ENCODE peak calls at places on chromosome 13, in ten cellular contexts. S, O, F, X, R, D, A, V, L and B are unnamed samples.

GRCh38 chr13:105908581-105908980 is 626.9 kb downstream of the EFNB2 start:
- DNase-seq in R (no peak), V (no peak), A (no peak), F (no peak), L (no peak), X (no peak), O (no peak), S (no peak), D (no peak), B (no peak)

GRCh38 chr13:97616385-97616784 is 182.4 kb downstream of the RAP2A start:
- DNase-seq in V (no peak), A (no peak), S (no peak), F (no peak), O (no peak), L (no peak), R (no peak), X (no peak), D (no peak), B (no peak)

GRCh38 chr13:86020350-86021002 is 221.3 kb upstream of the SLITRK6 start:
- DNase-seq in A (no peak), O (peak), F (no peak), S (no peak), D (peak), L (no peak), V (no peak), R (no peak), X (no peak), B (no peak)

GRCh38 chr13:36395280-36395679 is 37.0 kb upstream of the CCNA1 start:
- DNase-seq in F (no peak), V (no peak), L (no peak), D (no peak), S (no peak), A (no peak), O (peak), X (no peak), R (no peak), B (no peak)

GRCh38 chr13:82963466-82963865 is 918.8 kb downstream of the SLITRK1 start:
- DNase-seq in O (peak), F (no peak), V (no peak), R (no peak), S (no peak), D (no peak), X (no peak), L (no peak), A (no peak), B (no peak)

GRCh38 chr13:34942732-34943674 is 933 bp downstream of the NBEA start:
- DNase-seq in O (no peak), A (no peak), D (peak), F (no peak), X (no peak), R (peak), S (peak), L (no peak), V (no peak), B (peak)

GRCh38 chr13:108087813-108088212 is 127.5 kb downstream of the LIG4 start:
- DNase-seq in V (no peak), S (no peak), O (no peak), X (no peak), A (no peak), D (no peak), R (no peak), F (no peak), L (no peak), B (no peak)

GRCh38 chr13:71609271-71609670 is 257.7 kb downstream of the DACH1 start:
- DNase-seq in V (no peak), D (no peak), A (no peak), R (no peak), X (no peak), S (no peak), F (no peak), O (peak), L (no peak), B (no peak)

GRCh38 chr13:66886248-66886647 is 343.9 kb downstream of the PCDH9 start:
- DNase-seq in S (no peak), F (no peak), X (no peak), V (no peak), R (no peak), L (no peak), A (no peak), O (no peak), D (no peak), B (no peak)

GRCh38 chr13:112169941-112170822 is 103.2 kb downstream of the SOX1 start:
- DNase-seq in O (no peak), L (no peak), V (no peak), A (no peak), S (no peak), D (no peak), F (no peak), X (no peak), R (no peak), B (no peak)

GRCh38 chr13:19181621-19182485 is at the start of gene TUBA3C:
- DNase-seq in O (no peak), A (peak), L (no peak), S (no peak), F (no peak), X (peak), R (peak), D (no peak), V (no peak), B (no peak)

GRCh38 chr13:27442071-27442647 is 8.2 kb downstream of the MTIF3 start:
- DNase-seq in L (no peak), F (no peak), V (no peak), O (no peak), S (no peak), A (no peak), D (no peak), X (no peak), R (no peak), B (no peak)

GRCh38 chr13:112616586-112617381 is 28.8 kb upstream of the TUBGCP3 start:
- DNase-seq in V (no peak), L (peak), O (peak), S (no peak), R (peak), A (peak), F (no peak), D (peak), X (no peak), B (no peak)

GRCh38 chr13:20997301-20998061 is 63.9 kb downstream of the LATS2 start:
- DNase-seq in A (no peak), L (no peak), X (no peak), O (peak), R (no peak), D (no peak), V (no peak), F (no peak), S (no peak), B (no peak)

GRCh38 chr13:112714366-112714765 is 24.5 kb downstream of the ATP11A start:
- DNase-seq in D (no peak), L (no peak), V (no peak), X (no peak), R (no peak), F (no peak), O (no peak), A (no peak), S (no peak), B (no peak)

GRCh38 chr13:29849071-29849541 is 1.3 kb downstream of the UBL3 start:
- DNase-seq in S (no peak), D (peak), L (no peak), R (peak), F (no peak), X (no peak), O (peak), V (peak), A (no peak), B (peak)

GRCh38 chr13:28805193-28805819 is 14.8 kb upstream of the MTUS2 start:
- DNase-seq in F (no peak), R (peak), S (no peak), O (no peak), D (no peak), A (peak), V (no peak), L (no peak), X (no peak), B (peak)

GRCh38 chr13:44104969-44105368 is 225.3 kb downstream of the LACC1 start:
- DNase-seq in V (no peak), L (no peak), X (no peak), O (no peak), R (no peak), A (no peak), F (no peak), D (no peak), S (no peak), B (no peak)

GRCh38 chr13:63124863-63125262 is 1709.2 kb upstream of the PCDH20 start:
- DNase-seq in D (no peak), S (no peak), R (no peak), A (no peak), O (peak), L (peak), V (no peak), F (no peak), X (no peak), B (no peak)

GRCh38 chr13:20359335-20359734 is 127.2 kb upstream of the GJB6 start:
- DNase-seq in R (no peak), V (no peak), A (no peak), O (peak), X (no peak), D (no peak), L (peak), S (no peak), F (no peak), B (no peak)

GRCh38 chr13:98155475-98156111 is 12.7 kb downstream of the FARP1 start:
- DNase-seq in V (no peak), L (no peak), S (no peak), F (no peak), A (no peak), O (peak), R (peak), X (no peak), D (peak), B (no peak)

GRCh38 chr13:113125506-113126264 is 3.1 kb downstream of the F10 start:
- DNase-seq in A (no peak), V (no peak), L (no peak), X (no peak), F (no peak), D (peak), R (no peak), O (no peak), S (no peak), B (no peak)

GRCh38 chr13:76828316-76828741 is 57.9 kb downstream of the KCTD12 start:
- DNase-seq in V (no peak), A (no peak), F (no peak), L (no peak), O (peak), X (no peak), S (no peak), D (no peak), R (no peak), B (no peak)

GRCh38 chr13:28347456-28348371 is 147.2 kb downstream of the FLT1 start:
- DNase-seq in F (no peak), L (no peak), O (no peak), R (no peak), S (no peak), A (peak), X (no peak), D (no peak), V (no peak), B (no peak)

GRCh38 chr13:98910501-98910951 is 67.3 kb downstream of the DOCK9 start:
- DNase-seq in V (no peak), X (no peak), D (no peak), S (no peak), F (no peak), A (no peak), R (no peak), L (peak), O (peak), B (no peak)

GRCh38 chr13:21576424-21576823 is 27.5 kb downstream of the MICU2 start:
- DNase-seq in F (no peak), R (no peak), X (no peak), D (no peak), A (peak), S (no peak), V (no peak), O (peak), L (no peak), B (no peak)

GRCh38 chr13:50358221-50358620 is 343.0 kb downstream of the KCNRG start:
- DNase-seq in L (no peak), O (no peak), X (no peak), S (no peak), A (no peak), V (no peak), F (no peak), R (no peak), D (peak), B (no peak)

GRCh38 chr13:108322206-108322824 is 52.8 kb downstream of the TNFSF13B start:
- DNase-seq in X (no peak), A (peak), S (no peak), R (no peak), V (no peak), D (no peak), F (peak), O (peak), L (peak), B (no peak)

GRCh38 chr13:113636266-113636963 is 21.6 kb downstream of the ATP4B start:
- DNase-seq in O (no peak), D (no peak), F (no peak), V (no peak), R (no peak), X (no peak), A (no peak), S (no peak), L (no peak), B (peak)

GRCh38 chr13:37277435-37278144 is 172.1 kb upstream of the CSNK1A1L start:
- DNase-seq in A (no peak), O (peak), V (no peak), S (no peak), F (no peak), R (no peak), D (no peak), L (no peak), X (no peak), B (no peak)

GRCh38 chr13:20370815-20371421 is 138.8 kb upstream of the GJB6 start:
- DNase-seq in F (no peak), X (no peak), A (no peak), L (no peak), R (no peak), S (no peak), D (no peak), V (no peak), O (no peak), B (no peak)

GRCh38 chr13:40124648-40125045 is 469.2 kb downstream of the COG6 start:
- DNase-seq in V (no peak), A (no peak), F (no peak), X (no peak), O (no peak), R (no peak), S (no peak), L (no peak), D (no peak), B (no peak)

GRCh38 chr13:34035676-34036325 is 217.9 kb downstream of the RFC3 start:
- DNase-seq in F (no peak), V (no peak), A (no peak), O (no peak), S (no peak), D (no peak), R (no peak), X (no peak), L (no peak), B (no peak)

GRCh38 chr13:29702912-29703351 is 107.4 kb upstream of the SLC7A1 start:
- DNase-seq in D (peak), S (no peak), R (no peak), V (peak), A (no peak), L (no peak), O (peak), F (no peak), X (no peak), B (peak)

GRCh38 chr13:69579351-69579750 is 528.3 kb upstream of the ATXN8OS start:
- DNase-seq in F (no peak), X (no peak), R (no peak), O (no peak), A (no peak), V (no peak), D (no peak), L (no peak), S (no peak), B (no peak)

GRCh38 chr13:44815507-44816074 is 173.7 kb downstream of the NUFIP1 start:
- DNase-seq in F (no peak), O (peak), R (peak), V (peak), S (peak), A (no peak), L (peak), X (peak), D (peak), B (no peak)

GRCh38 chr13:89514534-89515312 is 1832.8 kb upstream of the MIR17HG start:
- DNase-seq in S (no peak), D (peak), A (no peak), V (no peak), O (peak), F (no peak), R (no peak), X (no peak), L (no peak), B (no peak)

GRCh38 chr13:29484236-29484635 is 111.3 kb downstream of the SLC7A1 start:
- DNase-seq in S (no peak), V (no peak), X (no peak), O (no peak), D (no peak), F (no peak), A (no peak), L (no peak), R (no peak), B (no peak)

DNA sequence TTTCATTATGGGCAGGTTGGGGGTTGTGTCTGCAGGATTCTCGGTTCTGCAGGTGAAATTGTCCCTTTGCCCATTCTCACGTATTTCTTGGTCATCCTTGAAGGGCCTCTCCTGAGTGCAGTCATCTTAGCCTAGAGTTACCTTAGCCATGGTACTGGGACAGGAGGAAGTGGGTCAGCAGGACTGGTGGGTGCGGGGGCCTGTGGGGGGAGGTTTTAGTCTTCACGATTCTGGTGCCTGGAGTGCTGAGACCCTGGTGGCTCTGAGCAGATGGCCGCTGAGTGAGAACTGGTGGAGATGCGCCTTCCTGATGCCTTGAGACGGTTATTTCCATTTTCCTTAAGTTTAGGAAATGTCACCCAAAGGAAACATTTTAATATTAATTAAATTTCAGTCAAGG is 11.8 kb downstream of the COL4A2 start:
- DNase-seq in V (no peak), X (peak), L (no peak), S (no peak), D (no peak), A (no peak), O (no peak), R (no peak), F (no peak), B (no peak)
- TF ChIP-seq POLR2A in V (no peak), X (no peak), L (no peak), S (no peak), D (no peak), A (no peak), O (no peak), R (no peak), F (no peak), B (no peak)

GRCh38 chr13:87302034-87302433 is 369.1 kb upstream of the SLITRK5 start:
- DNase-seq in O (no peak), L (no peak), V (no peak), R (no peak), A (no peak), D (no peak), S (no peak), F (no peak), X (no peak), B (no peak)
- TF ChIP-seq CTCF in O (no peak), L (no peak), V (no peak), R (no peak), A (no peak), D (no peak), S (no peak), F (no peak), X (no peak), B (no peak)

GRCh38 chr13:32427852-32428580 is at the start of gene N4BP2L1:
- DNase-seq in A (no peak), S (peak), D (peak), V (peak), F (peak), L (no peak), O (no peak), R (peak), X (peak), B (peak)
- TF ChIP-seq POLR2A in A (no peak), S (peak), D (peak), V (peak), F (peak), L (no peak), O (no peak), R (peak), X (peak), B (peak)

GRCh38 chr13:52161193-52161646 is 1.8 kb upstream of the NEK3 start:
- DNase-seq in X (no peak), O (no peak), L (no peak), F (no peak), R (no peak), S (no peak), V (no peak), A (no peak), D (no peak), B (no peak)

GRCh38 chr13:52160053-52160452 is 656 bp upstream of the NEK3 start:
- DNase-seq in A (no peak), R (no peak), O (no peak), X (no peak), V (no peak), F (no peak), S (no peak), L (no peak), D (no peak), B (no peak)

GRCh38 chr13:52156724-52157251 is 2.6 kb downstream of the NEK3 start:
- DNase-seq in S (no peak), L (no peak), O (peak), X (no peak), D (no peak), R (no peak), A (no peak), V (no peak), F (no peak), B (no peak)

GRCh38 chr13:52159159-52159982 is at the start of gene NEK3:
- DNase-seq in D (peak), O (peak), R (peak), V (peak), X (peak), A (peak), L (peak), F (no peak), S (peak), B (peak)

GRCh38 chr13:52158629-52159158 is 703 bp downstream of the NEK3 start:
- DNase-seq in V (peak), L (no peak), A (peak), O (peak), R (peak), F (peak), D (no peak), S (peak), X (no peak), B (peak)
- TF ChIP-seq CTCF in V (no peak), L (no peak), A (no peak), O (no peak), R (no peak), F (no peak), D (no peak), S (no peak), X (no peak), B (no peak)

DNA sequence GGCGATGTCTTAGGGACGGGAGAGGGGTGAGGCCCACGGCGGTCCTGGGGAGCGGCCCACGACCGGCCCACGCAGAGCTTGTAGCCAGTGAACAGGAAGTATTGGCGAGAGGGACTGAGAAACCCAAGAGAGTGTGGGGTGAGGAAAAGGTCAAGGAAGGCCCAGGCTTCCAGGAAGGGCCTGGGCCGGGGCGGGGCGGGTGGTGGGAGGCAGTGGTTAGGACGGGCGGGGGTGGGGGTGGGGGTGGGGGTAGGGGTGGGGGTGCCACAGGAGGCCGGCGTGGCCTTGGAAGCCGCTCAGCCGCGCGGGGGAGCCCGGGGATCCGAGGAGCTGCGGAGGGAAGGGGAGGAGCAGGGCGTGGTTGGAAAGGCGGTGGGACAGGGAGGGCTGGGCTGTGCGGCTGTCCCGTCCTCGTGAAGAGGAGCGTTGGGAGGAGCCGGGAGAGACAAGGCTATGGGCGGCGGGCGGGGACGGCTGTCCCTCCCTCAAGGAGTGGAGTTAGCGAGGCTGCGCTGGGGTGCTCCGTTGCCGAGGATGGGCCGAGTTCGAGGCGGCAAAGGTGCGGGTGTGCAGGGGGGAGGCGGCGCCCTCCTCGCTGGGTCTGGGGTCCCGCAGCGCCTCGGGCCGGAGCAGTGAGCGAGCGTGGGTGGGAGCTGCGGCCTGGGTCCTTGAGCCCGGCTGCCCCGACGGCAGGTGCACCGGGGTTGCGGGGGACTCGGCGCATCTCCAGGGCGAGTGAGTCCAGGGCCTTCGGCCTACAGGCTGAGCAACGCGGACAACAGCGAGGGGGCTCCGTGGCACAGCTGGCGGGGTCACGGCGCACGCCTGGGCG is 254.4 kb upstream of the SGCG start:
- DNase-seq in R (peak), V (peak), X (peak), F (no peak), S (peak), A (peak), O (no peak), L (no peak), D (peak), B (peak)
- TF ChIP-seq POLR2A in R (no peak), V (no peak), X (no peak), F (no peak), S (no peak), A (peak), O (no peak), L (no peak), D (peak), B (no peak)